ENCODE peak calls at places on chromosomes 5 and 9, in seven cellular contexts. V is IMR-90, X is H9, S is H1, Z is mesenchymal stem cell, Q is mesendoderm, P is neuronal stem cell. U is an unnamed sample.

GRCh38 chr5:80712914-80713313 is 58.1 kb upstream of the DHFR start:
- DNase-seq in Z (no peak), V (no peak), S (no peak), X (no peak), P (no peak), Q (no peak), U (no peak)

GRCh38 chr9:107584186-107584585 is 94.6 kb upstream of the KLF4 start:
- DNase-seq in P (no peak), V (no peak), Q (peak), S (no peak), Z (no peak), X (no peak), U (no peak)

GRCh38 chr5:154202379-154203260 is 12.1 kb downstream of the GALNT10 start:
- DNase-seq in P (no peak), Z (no peak), Q (peak), X (no peak), S (no peak), V (no peak), U (no peak)

GRCh38 chr5:144361406-144361805 is 190.7 kb downstream of the KCTD16 start:
- DNase-seq in Q (no peak), X (no peak), V (peak), Z (no peak), S (no peak), P (no peak), U (no peak)

GRCh38 chr5:89337-90286 is 2.4 kb upstream of the PLEKHG4B start:
- DNase-seq in S (no peak), Q (peak), P (no peak), Z (no peak), V (no peak), X (no peak), U (no peak)

GRCh38 chr9:31393240-31393639 is 991.2 kb upstream of the ACO1 start:
- DNase-seq in P (no peak), X (no peak), Z (no peak), V (no peak), Q (no peak), S (no peak), U (no peak)

GRCh38 chr5:141843156-141843927 is 34.9 kb downstream of the PCDH1 start:
- DNase-seq in V (peak), P (no peak), Q (peak), S (no peak), X (peak), Z (peak), U (peak)

GRCh38 chr5:112973036-112973435 is 3.6 kb upstream of the DCP2 start:
- DNase-seq in Z (no peak), P (no peak), Q (no peak), X (no peak), V (no peak), S (no peak), U (no peak)

GRCh38 chr5:139272471-139273321 is 20.8 kb upstream of the MATR3 start:
- DNase-seq in P (no peak), Q (no peak), S (no peak), X (no peak), Z (peak), V (peak), U (no peak)

GRCh38 chr5:35924122-35924949 is 14.1 kb downstream of the CAPSL start:
- DNase-seq in P (no peak), V (peak), Q (no peak), Z (peak), S (no peak), X (no peak), U (no peak)

GRCh38 chr9:5886114-5886939 is 4.4 kb upstream of the MLANA start:
- DNase-seq in X (peak), P (peak), Q (peak), Z (peak), S (peak), V (peak), U (peak)

GRCh38 chr9:35517136-35517535 is 27.2 kb downstream of the RUSC2 start:
- DNase-seq in V (peak), S (no peak), P (no peak), Q (peak), Z (no peak), X (no peak), U (no peak)

GRCh38 chr9:99259231-99259918 is 37.3 kb downstream of the SEC61B start:
- DNase-seq in S (no peak), P (no peak), V (no peak), Z (no peak), X (peak), Q (peak), U (no peak)

GRCh38 chr9:63817622-63818518 is 1467.1 kb downstream of the FOXD4L5 start:
- DNase-seq in Q (peak), Z (peak), P (peak), X (peak), S (no peak), V (peak), U (no peak)

GRCh38 chr9:24436761-24437160 is 108.9 kb downstream of the IZUMO3 start:
- DNase-seq in X (peak), Q (peak), P (peak), S (peak), V (no peak), Z (no peak), U (no peak)

GRCh38 chr9:19788614-19789271 is at the start of gene SLC24A2:
- DNase-seq in X (peak), P (peak), Q (peak), Z (no peak), V (no peak), S (no peak), U (no peak)

GRCh38 chr5:132013006-132013689 is 1.7 kb upstream of the ACSL6 start:
- DNase-seq in V (no peak), X (peak), Z (no peak), P (no peak), S (no peak), Q (no peak), U (no peak)

GRCh38 chr5:12901696-12902095 is 997.5 kb upstream of the CTNND2 start:
- DNase-seq in X (no peak), V (no peak), Q (peak), Z (no peak), S (no peak), P (no peak), U (peak)

GRCh38 chr5:118646917-118647316 is 341.4 kb downstream of the DTWD2 start:
- DNase-seq in P (no peak), X (no peak), Q (peak), S (no peak), Z (no peak), V (no peak), U (no peak)

GRCh38 chr9:9942764-9943424 is 669.9 kb downstream of the PTPRD start:
- DNase-seq in P (peak), Z (peak), V (peak), X (peak), Q (peak), S (peak), U (peak)

GRCh38 chr5:160390787-160391696 is 8.8 kb downstream of the FAM200C start:
- DNase-seq in Z (peak), V (peak), S (no peak), Q (peak), X (no peak), P (no peak), U (peak)

GRCh38 chr9:135076143-135076875 is 11.2 kb upstream of the OLFM1 start:
- DNase-seq in P (no peak), X (peak), V (no peak), Z (no peak), S (no peak), Q (no peak), U (no peak)

GRCh38 chr5:176721509-176721908 is 74.2 kb downstream of the TSPAN17 start:
- DNase-seq in X (no peak), S (no peak), V (no peak), P (no peak), Q (no peak), Z (no peak), U (no peak)

GRCh38 chr5:39256472-39256871 is 37.1 kb upstream of the FYB1 start:
- DNase-seq in Q (no peak), X (no peak), Z (peak), P (no peak), S (no peak), V (peak), U (peak)

DNA sequence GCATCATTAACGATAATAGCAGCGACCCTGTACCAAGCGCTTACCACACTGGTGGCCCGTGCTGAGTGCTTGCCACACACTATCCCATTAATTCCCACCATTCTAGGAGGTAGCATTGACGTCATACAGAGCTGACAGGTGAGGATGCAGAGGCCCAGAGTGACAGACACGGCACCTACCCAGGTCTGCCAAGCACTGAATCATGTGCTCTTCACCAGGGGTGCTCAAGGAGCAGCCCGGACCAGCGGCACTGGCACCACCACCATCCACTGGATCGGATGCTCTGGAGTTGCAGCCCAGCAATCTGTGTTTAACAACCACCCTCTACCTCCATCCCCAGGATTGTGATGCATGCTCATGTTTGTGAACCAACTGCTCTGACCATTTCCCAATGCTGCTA is 3.4 kb downstream of the TNIP1 start:
- DNase-seq in S (no peak), Q (no peak), Z (no peak), P (no peak), X (no peak), V (no peak), U (no peak)
- H3K9ac ChIP-seq in S (no peak), Q (no peak), Z (no peak), P (no peak), X (no peak), V (no peak), U (no peak)

GRCh38 chr9:93992830-93993229 is 37.7 kb upstream of the BARX1 start:
- DNase-seq in V (no peak), X (no peak), P (no peak), S (no peak), Q (no peak), Z (no peak), U (no peak)
- H4K8ac ChIP-seq in V (no peak), X (no peak), P (no peak), S (no peak), Q (no peak), Z (no peak), U (no peak)

GRCh38 chr5:107388111-107388861 is 282.5 kb downstream of the EFNA5 start:
- DNase-seq in V (peak), P (no peak), X (no peak), Q (peak), Z (peak), S (no peak), U (peak)

GRCh38 chr5:107389130-107389553 is 281.6 kb downstream of the EFNA5 start:
- DNase-seq in Z (peak), V (peak), X (no peak), S (no peak), P (no peak), Q (no peak), U (peak)

GRCh38 chr5:107385701-107386100 is 285.0 kb downstream of the EFNA5 start:
- DNase-seq in X (no peak), P (no peak), Z (no peak), Q (no peak), V (no peak), S (no peak), U (no peak)

GRCh38 chr5:107391787-107392186 is 278.9 kb downstream of the EFNA5 start:
- DNase-seq in V (no peak), P (no peak), Q (no peak), X (no peak), S (no peak), Z (no peak), U (no peak)

GRCh38 chr5:107389769-107390168 is 281.0 kb downstream of the EFNA5 start:
- DNase-seq in X (no peak), V (no peak), Q (peak), S (no peak), P (no peak), Z (no peak), U (no peak)
- H3K9ac ChIP-seq in X (no peak), V (no peak), Q (no peak), S (no peak), P (no peak), Z (peak), U (no peak)

DNA sequence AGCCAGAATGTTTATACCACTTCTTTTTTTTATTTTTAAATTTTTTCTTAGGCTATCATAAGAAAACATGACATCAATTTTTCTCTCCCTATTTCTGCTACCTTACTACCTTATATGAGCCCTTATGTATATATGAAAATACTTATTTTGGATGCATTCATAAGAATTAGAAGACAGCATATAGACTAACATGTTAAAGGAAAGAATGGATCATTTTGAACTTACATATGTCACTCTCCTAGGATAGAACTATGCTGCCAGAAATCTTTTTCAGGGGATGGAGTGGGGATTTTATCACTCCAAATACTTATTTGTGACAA is 51.8 kb downstream of the SNX24 start:
- DNase-seq in Q (no peak), V (no peak), Z (no peak), P (no peak), X (no peak), S (no peak), U (no peak)
- H4K8ac ChIP-seq in Q (no peak), V (no peak), Z (no peak), P (no peak), X (no peak), S (no peak), U (no peak)

GRCh38 chr5:29805804-29806203 is 1387.7 kb upstream of the CDH6 start:
- DNase-seq in Q (no peak), V (no peak), X (no peak), Z (no peak), P (no peak), S (no peak), U (no peak)
- H3K9ac ChIP-seq in Q (no peak), V (no peak), X (no peak), Z (no peak), P (no peak), S (no peak), U (no peak)

GRCh38 chr5:34484190-34484589 is 171.9 kb upstream of the RAI14 start:
- DNase-seq in P (no peak), V (no peak), S (no peak), Z (no peak), Q (no peak), X (no peak), U (no peak)

GRCh38 chr5:34486160-34486765 is 169.9 kb upstream of the RAI14 start:
- DNase-seq in V (peak), P (peak), Z (peak), S (no peak), X (peak), Q (peak), U (peak)

GRCh38 chr5:34483442-34484033 is 172.6 kb upstream of the RAI14 start:
- DNase-seq in Z (no peak), V (no peak), X (peak), Q (peak), S (no peak), P (peak), U (no peak)

GRCh38 chr5:34486808-34487201 is 169.3 kb upstream of the RAI14 start:
- DNase-seq in X (no peak), V (no peak), Z (no peak), P (no peak), Q (no peak), S (no peak), U (no peak)

DNA sequence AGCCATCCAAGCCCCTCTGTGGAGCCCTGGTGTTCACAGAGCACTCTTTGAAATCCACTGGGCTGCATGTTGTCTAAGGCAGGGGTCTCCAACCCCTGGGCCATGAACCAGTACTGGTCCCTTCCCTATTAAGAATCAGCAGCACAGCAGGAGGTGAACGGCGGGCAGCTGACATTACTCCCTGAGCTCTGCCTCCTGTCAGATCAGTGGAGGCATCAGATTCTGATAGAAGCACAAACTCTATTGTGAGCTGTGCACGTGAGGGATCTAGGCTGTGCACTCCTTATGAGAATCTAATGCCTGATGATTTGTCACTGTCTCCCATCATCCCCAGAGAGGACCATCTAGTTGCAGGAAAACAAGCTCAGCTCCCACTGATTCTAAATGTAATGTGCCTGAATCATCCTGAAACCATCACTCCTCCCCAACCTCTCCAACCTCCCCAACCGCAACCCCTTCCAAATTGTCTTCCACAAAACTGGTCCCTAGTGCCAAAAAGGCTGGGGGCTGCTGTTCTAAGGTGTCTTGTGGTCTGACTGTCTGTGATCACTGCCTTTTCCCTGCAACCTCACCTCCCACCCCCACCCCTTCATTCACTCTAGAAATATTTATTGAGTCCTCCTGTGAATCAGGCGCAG is 171.4 kb upstream of the RAI14 start:
- DNase-seq in Z (no peak), V (peak), P (no peak), S (no peak), Q (no peak), X (peak), U (no peak)
- H4K8ac ChIP-seq in Z (no peak), V (no peak), P (no peak), S (no peak), Q (no peak), X (no peak), U (peak)

GRCh38 chr9:130478152-130478551 is 33.4 kb downstream of the ASS1 start:
- DNase-seq in V (no peak), Q (no peak), Z (no peak), X (no peak), P (no peak), S (no peak), U (no peak)
- H3K9ac ChIP-seq in V (no peak), Q (no peak), Z (no peak), X (no peak), P (peak), S (no peak), U (no peak)

GRCh38 chr9:112351184-112351583 is 17.8 kb upstream of the PTBP3 start:
- DNase-seq in S (no peak), Q (no peak), V (no peak), P (no peak), Z (no peak), X (no peak), U (no peak)
- H4K8ac ChIP-seq in S (no peak), Q (no peak), V (no peak), P (no peak), Z (no peak), X (no peak), U (no peak)

DNA sequence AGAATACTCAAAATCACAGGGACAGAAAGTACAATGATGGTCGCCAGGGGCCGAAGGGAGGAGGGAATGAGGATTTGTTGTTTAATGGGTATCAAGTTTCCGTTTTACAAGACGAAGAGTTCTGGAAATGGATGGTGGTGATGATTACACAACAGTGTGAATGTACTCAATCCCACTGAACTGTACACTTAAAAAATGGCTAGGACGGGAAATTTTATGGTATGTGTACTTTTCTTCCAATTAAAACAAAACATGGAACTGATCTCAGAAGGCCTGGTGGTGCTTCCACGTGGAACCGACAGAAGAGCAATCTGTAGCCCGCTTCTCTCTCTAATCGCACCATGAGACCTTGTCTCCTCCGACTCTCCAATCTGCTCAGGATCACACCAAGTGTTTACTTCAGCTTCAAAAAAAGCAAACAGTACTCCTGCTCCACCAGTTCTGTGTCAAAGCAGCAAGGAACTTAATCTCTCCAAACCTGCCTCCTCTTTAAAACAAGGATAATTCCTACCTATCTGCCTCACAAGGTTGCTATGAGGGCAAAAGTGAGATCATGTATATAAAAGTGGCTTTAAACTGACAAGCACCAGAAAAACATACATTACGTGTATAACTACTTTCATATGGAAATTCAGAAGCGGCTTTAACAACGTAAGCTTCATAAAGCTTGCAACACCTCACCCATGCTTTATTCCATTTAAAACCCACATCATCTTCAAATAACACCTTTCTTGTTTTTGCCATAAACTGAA is 2.1 kb downstream of the ECPAS start:
- DNase-seq in S (no peak), Z (peak), X (no peak), P (peak), V (peak), Q (peak), U (peak)
- H3K9ac ChIP-seq in S (peak), Z (peak), X (peak), P (no peak), V (peak), Q (peak), U (no peak)

DNA sequence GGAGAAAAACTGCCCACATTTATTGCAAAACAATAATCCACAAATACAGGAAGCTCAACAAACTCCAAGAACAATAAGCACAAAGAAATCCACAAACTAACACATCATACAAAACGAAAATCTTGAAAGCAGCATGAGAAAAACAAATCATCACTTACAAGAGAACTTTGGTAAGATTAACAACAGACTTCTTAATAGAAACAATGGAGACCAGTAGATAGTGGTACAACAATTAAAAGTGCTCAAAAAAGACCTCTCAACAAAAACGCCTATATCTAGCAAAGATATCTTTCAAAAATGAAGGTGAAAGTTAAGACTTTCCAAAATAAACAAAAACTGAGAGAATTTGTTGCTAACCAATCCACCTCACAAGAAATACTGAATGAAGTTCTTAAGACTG is 38.4 kb downstream of the CDKL3 start:
- DNase-seq in X (no peak), Z (peak), P (no peak), V (no peak), S (no peak), Q (peak), U (no peak)
- H4K8ac ChIP-seq in X (no peak), Z (no peak), P (no peak), V (no peak), S (no peak), Q (no peak), U (no peak)

U was measured in trophoblast cell.